ENCODE peak calls at places on chromosomes 2 and 18, in five cellular contexts. J, P, S, Q and Y are unnamed samples.

GRCh38 chr2:51866361-51866760 is 834.4 kb upstream of the NRXN1 start:
- DNase-seq in Q (no peak), S (no peak), J (no peak), P (no peak), Y (no peak)

GRCh38 chr2:73263540-73264331 is 20.5 kb downstream of the FBXO41 start:
- DNase-seq in S (no peak), Q (no peak), P (no peak), J (no peak), Y (no peak)

GRCh38 chr2:68151037-68151436 is 6.7 kb upstream of the PNO1 start:
- DNase-seq in S (no peak), Q (no peak), J (peak), P (no peak), Y (no peak)

GRCh38 chr2:62787381-62787780 is 81.9 kb downstream of the EHBP1 start:
- DNase-seq in P (peak), S (peak), Q (peak), J (peak), Y (peak)

GRCh38 chr2:60844105-60844504 is 37.3 kb upstream of the REL start:
- DNase-seq in P (no peak), J (no peak), Q (no peak), S (no peak), Y (no peak)

GRCh38 chr2:240815761-240816583 is 4.0 kb downstream of the KIF1A start:
- DNase-seq in J (no peak), P (no peak), Q (no peak), S (no peak), Y (no peak)

GRCh38 chr2:69465513-69466456 is 28.6 kb upstream of the NFU1 start:
- DNase-seq in P (no peak), Q (no peak), J (no peak), S (no peak), Y (no peak)

GRCh38 chr2:65387017-65387416 is 45.4 kb downstream of the SPRED2 start:
- DNase-seq in J (no peak), P (no peak), Q (no peak), S (no peak), Y (no peak)

GRCh38 chr2:237283136-237283928 is 130.6 kb downstream of the COL6A3 start:
- DNase-seq in P (no peak), S (peak), J (peak), Q (peak), Y (peak)

GRCh38 chr2:51795248-51795888 is 763.4 kb upstream of the NRXN1 start:
- DNase-seq in J (no peak), S (no peak), Q (peak), P (no peak), Y (peak)

GRCh38 chr2:46942143-46942526 is 26.5 kb upstream of the MCFD2 start:
- DNase-seq in Q (peak), P (peak), J (peak), S (peak), Y (peak)

GRCh38 chr2:42812899-42813479 is 20.6 kb upstream of the HAAO start:
- DNase-seq in S (peak), J (peak), Q (peak), P (peak), Y (peak)

GRCh38 chr18:3525870-3526420 is 76.0 kb downstream of the TGIF1 start:
- DNase-seq in P (no peak), J (no peak), S (peak), Q (no peak), Y (peak)

GRCh38 chr2:37880546-37880945 is 44.5 kb upstream of the RMDN2 start:
- DNase-seq in P (no peak), S (peak), J (no peak), Q (no peak), Y (peak)

GRCh38 chr2:51624995-51625394 is 593.1 kb upstream of the NRXN1 start:
- DNase-seq in J (no peak), P (no peak), Q (peak), S (peak), Y (no peak)

GRCh38 chr2:207743514-207743913 is 26.2 kb downstream of the FZD5 start:
- DNase-seq in S (no peak), Q (no peak), J (no peak), P (no peak), Y (no peak)

GRCh38 chr18:45409971-45410370 is 205.3 kb upstream of the SLC14A2 start:
- DNase-seq in P (no peak), Q (no peak), S (no peak), J (no peak), Y (no peak)

GRCh38 chr2:219254590-219255219 is 987 bp upstream of the TUBA4A start:
- DNase-seq in S (peak), P (no peak), Q (peak), J (peak), Y (peak)

GRCh38 chr18:3596324-3597158 is 146.6 kb downstream of the TGIF1 start:
- DNase-seq in J (peak), Q (peak), S (no peak), P (peak), Y (peak)

GRCh38 chr2:46962751-46963150 is 47.1 kb upstream of the MCFD2 start:
- DNase-seq in S (no peak), J (no peak), Q (no peak), P (no peak), Y (no peak)

GRCh38 chr2:232571026-232571474 is 20.6 kb downstream of the EIF4E2 start:
- DNase-seq in Q (peak), S (peak), P (peak), J (no peak), Y (no peak)

GRCh38 chr2:11343626-11344341 is 652 bp downstream of the ROCK2 start:
- DNase-seq in S (peak), J (peak), P (peak), Q (peak), Y (peak)

GRCh38 chr2:135258193-135258592 is 206.1 kb downstream of the RAB3GAP1 start:
- DNase-seq in P (no peak), J (peak), Q (no peak), S (peak), Y (no peak)

GRCh38 chr2:138787053-138787666 is 7.0 kb upstream of the NXPH2 start:
- DNase-seq in Q (peak), S (peak), P (peak), J (peak), Y (peak)

GRCh38 chr18:25805323-25805722 is 285.1 kb downstream of the SS18 start:
- DNase-seq in Q (no peak), J (peak), P (no peak), S (peak), Y (no peak)

GRCh38 chr2:216142540-216142939 is 33.4 kb downstream of the XRCC5 start:
- DNase-seq in P (no peak), S (peak), Q (peak), J (peak), Y (no peak)

GRCh38 chr2:237790353-237790752 is 8.2 kb upstream of the RBM44 start:
- DNase-seq in J (peak), S (peak), P (no peak), Q (peak), Y (no peak)

GRCh38 chr2:133130548-133131246 is 437.6 kb downstream of the NCKAP5 start:
- DNase-seq in J (peak), P (no peak), Q (no peak), S (peak), Y (peak)

GRCh38 chr2:183349046-183349445 is 224.8 kb downstream of the NUP35 start:
- DNase-seq in S (peak), J (no peak), P (no peak), Q (no peak), Y (no peak)

GRCh38 chr2:222900354-222900753 is 39.5 kb downstream of the ACSL3 start:
- DNase-seq in S (peak), J (peak), P (peak), Q (no peak), Y (peak)